ENCODE peak calls at places on chromosomes 16 and 17, in seven cellular contexts. E, D, G, T, Y, X and O are unnamed samples.
A peak's percentile ranks its signal among the peaks of the same experiment; 100 is the strongest.

GRCh38 chr17:40331743-40332641 is 23.0 kb downstream of the RARA start:
- DNase-seq in E (peak; percentile 88), D (peak; percentile 73), G (peak; percentile 95), T (peak; percentile 83), Y (no peak), X (peak; percentile 89), O (peak; percentile 93)

GRCh38 chr16:73020409-73020884 is 27.5 kb downstream of the ZFHX3 start:
- DNase-seq in E (peak; percentile 95), D (peak; percentile 54), G (peak; percentile 87), T (peak; percentile 77), Y (no peak), X (no peak), O (no peak)

GRCh38 chr16:21260870-21261791 is 17.0 kb downstream of the CRYM start:
- DNase-seq in E (peak; percentile 29), D (no peak), G (peak; percentile 73), T (no peak), Y (no peak), X (no peak), O (peak; percentile 46)

GRCh38 chr17:14926526-14927122 is 338.5 kb downstream of the PMP22 start:
- DNase-seq in E (peak; percentile 69), D (peak; percentile 6), G (no peak), T (no peak), Y (no peak), X (no peak), O (peak; percentile 20)

GRCh38 chr16:71807905-71808592 is 585 bp downstream of the AP1G1 start:
- DNase-seq in E (peak; percentile 35), D (peak; percentile 5), G (peak; percentile 31), T (no peak), Y (no peak), X (peak; percentile 35), O (no peak)

GRCh38 chr17:1147664-1148063 is 32.1 kb downstream of the ABR start:
- DNase-seq in E (peak; percentile 56), D (no peak), G (peak; percentile 67), T (no peak), Y (no peak), X (peak; percentile 36), O (no peak)

GRCh38 chr16:81053761-81054160 is 18.1 kb downstream of the ATMIN start:
- DNase-seq in E (no peak), D (no peak), G (no peak), T (no peak), Y (no peak), X (no peak), O (no peak)

GRCh38 chr17:13044713-13045112 is 26.9 kb upstream of the ELAC2 start:
- DNase-seq in E (no peak), D (no peak), G (no peak), T (no peak), Y (no peak), X (no peak), O (no peak)

GRCh38 chr16:11852092-11852809 is 909 bp upstream of the RSL1D1 start:
- DNase-seq in E (no peak), D (no peak), G (no peak), T (no peak), Y (no peak), X (no peak), O (no peak)

GRCh38 chr17:41547921-41548843 is 20.1 kb upstream of the KRT19 start:
- DNase-seq in E (peak; percentile 31), D (no peak), G (peak; percentile 64), T (no peak), Y (no peak), X (peak; percentile 96), O (peak; percentile 93)

GRCh38 chr16:3458278-3458851 is 14.9 kb downstream of the NAA60 start:
- DNase-seq in E (peak; percentile 48), D (no peak), G (no peak), T (no peak), Y (no peak), X (no peak), O (no peak)

GRCh38 chr17:67178555-67178954 is 66.4 kb downstream of the HELZ start:
- DNase-seq in E (no peak), D (no peak), G (no peak), T (no peak), Y (no peak), X (no peak), O (no peak)

GRCh38 chr17:44183024-44183423 is 3.7 kb upstream of the TMUB2 start:
- DNase-seq in E (no peak), D (no peak), G (peak; percentile 10), T (no peak), Y (no peak), X (no peak), O (no peak)

GRCh38 chr16:85902366-85903155 is 3.6 kb downstream of the IRF8 start:
- DNase-seq in E (no peak), D (no peak), G (no peak), T (no peak), Y (peak; percentile 92), X (no peak), O (no peak)

GRCh38 chr16:2985893-2986355 is 5.7 kb upstream of the PKMYT1 start:
- DNase-seq in E (peak; percentile 86), D (no peak), G (peak; percentile 77), T (no peak), Y (no peak), X (no peak), O (no peak)

GRCh38 chr17:1730345-1731193 is 6.1 kb downstream of the WDR81 start:
- DNase-seq in E (peak; percentile 49), D (peak; percentile 96), G (peak; percentile 89), T (peak; percentile 94), Y (no peak), X (peak; percentile 86), O (peak; percentile 95)

GRCh38 chr17:42275527-42276358 is 448 bp downstream of the STAT5B start:
- DNase-seq in E (no peak), D (no peak), G (no peak), T (no peak), Y (no peak), X (peak; percentile 19), O (peak; percentile 54)

GRCh38 chr16:76232704-76233103 is 44.5 kb upstream of the CNTNAP4 start:
- DNase-seq in E (no peak), D (no peak), G (no peak), T (no peak), Y (no peak), X (no peak), O (no peak)

GRCh38 chr17:67830440-67830839 is 5.1 kb downstream of the BPTF start:
- DNase-seq in E (no peak), D (no peak), G (no peak), T (no peak), Y (no peak), X (no peak), O (no peak)

GRCh38 chr16:27778171-27778925 is 228.4 kb downstream of the KATNIP start:
- DNase-seq in E (no peak), D (no peak), G (no peak), T (no peak), Y (no peak), X (no peak), O (no peak)

DNA sequence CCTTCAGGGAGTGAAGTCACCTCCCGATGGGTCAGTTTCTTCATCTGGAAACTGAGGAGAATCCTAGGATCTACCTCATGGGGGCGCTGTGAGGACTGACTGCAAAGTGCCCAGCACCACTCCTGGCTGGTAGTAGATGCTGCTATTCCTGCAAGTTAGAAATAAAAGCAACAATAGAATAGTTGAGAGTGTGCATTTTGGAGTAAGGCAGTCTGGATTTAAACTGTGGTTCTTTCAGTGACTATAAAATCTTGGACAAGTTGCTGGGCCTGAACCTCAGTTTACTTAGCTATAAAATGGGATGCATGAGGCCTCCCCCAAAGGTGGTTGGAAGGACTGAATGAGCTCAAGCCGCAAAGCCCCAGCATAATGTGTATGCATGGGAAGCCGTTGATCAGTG is 70.6 kb downstream of the CYB5B start:
- DNase-seq in E (peak; percentile 13), D (no peak), G (no peak), T (no peak), Y (no peak), X (no peak), O (no peak)
- TF ChIP-seq CTCF in E (no peak), D (no peak), G (no peak), T (no peak), Y (peak; percentile 27), X (no peak), O (no peak)

DNA sequence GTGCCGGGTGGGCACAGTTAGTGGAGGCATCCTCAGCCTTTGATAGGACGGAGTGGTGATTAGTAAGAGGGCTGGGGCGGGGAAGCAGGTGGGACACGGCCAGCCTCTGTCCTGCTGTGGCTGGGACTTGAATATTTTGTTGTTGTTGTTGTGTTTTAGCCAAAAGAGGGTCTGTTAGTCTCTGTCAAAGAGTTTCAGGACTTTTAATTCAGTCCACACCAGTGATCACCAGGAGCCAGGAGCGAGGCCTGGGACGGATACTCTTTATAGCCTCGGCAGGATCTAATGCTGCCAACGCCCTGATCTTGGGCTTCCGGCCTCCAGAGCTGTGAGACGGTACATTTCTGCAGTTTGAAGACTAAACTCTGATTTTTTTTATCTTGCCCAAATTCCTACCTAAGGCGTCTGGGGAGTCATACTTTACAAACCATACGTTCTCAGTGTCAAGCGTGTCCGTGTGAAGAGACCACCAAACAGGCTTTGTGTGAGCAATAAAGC is 2.9 kb upstream of the RNF213 start:
- DNase-seq in E (no peak), D (no peak), G (no peak), T (no peak), Y (no peak), X (no peak), O (no peak)
- TF ChIP-seq POLR2A in E (no peak), D (no peak), G (no peak), T (no peak), Y (no peak), X (no peak), O (no peak)

GRCh38 chr17:48393271-48393670 is 36.7 kb downstream of the SKAP1 start:
- DNase-seq in E (no peak), D (no peak), G (no peak), T (no peak), Y (no peak), X (no peak), O (no peak)

GRCh38 chr17:48388955-48389764 is 40.9 kb downstream of the SKAP1 start:
- DNase-seq in E (no peak), D (no peak), G (no peak), T (no peak), Y (no peak), X (no peak), O (no peak)

GRCh38 chr17:48389903-48390302 is 40.1 kb downstream of the SKAP1 start:
- DNase-seq in E (no peak), D (no peak), G (no peak), T (no peak), Y (no peak), X (no peak), O (no peak)

GRCh38 chr17:48391460-48391859 is 38.6 kb downstream of the SKAP1 start:
- DNase-seq in E (no peak), D (no peak), G (no peak), T (no peak), Y (no peak), X (no peak), O (no peak)

DNA sequence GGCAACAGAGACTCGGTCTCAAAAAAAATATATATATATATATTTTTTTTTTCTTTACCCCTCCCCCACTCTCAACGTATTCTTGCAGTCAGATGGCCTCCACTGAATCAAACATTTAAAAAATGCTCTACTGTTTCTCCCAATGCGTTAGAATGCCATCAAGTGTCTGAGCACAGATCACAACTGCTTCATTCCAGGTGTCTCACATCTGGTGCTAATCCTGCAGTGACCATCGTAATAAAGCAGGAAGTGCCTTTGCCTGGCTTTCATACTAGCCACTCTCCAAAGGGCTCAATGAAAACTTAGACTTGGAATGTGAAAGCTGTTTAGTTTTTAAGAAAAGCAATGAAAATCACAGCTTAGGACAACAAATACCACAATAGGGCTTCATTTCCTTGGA is 37.2 kb downstream of the SKAP1 start:
- DNase-seq in E (no peak), D (no peak), G (no peak), T (no peak), Y (no peak), X (no peak), O (no peak)
- H3K27me3 ChIP-seq in E (no peaks in the 10 kb centered on the region), D (peaks cover 6% of the 10 kb centered on the region), G (peaks cover 34% of the 10 kb centered on the region), T (no peaks in the 10 kb centered on the region), Y (no peaks in the 10 kb centered on the region), X (no peaks in the 10 kb centered on the region), O (peaks cover 3% of the 10 kb centered on the region)

GRCh38 chr16:87936375-87937230 is at the start of gene CA5A:
- DNase-seq in E (no peak), D (no peak), G (no peak), T (no peak), Y (no peak), X (no peak), O (no peak)
- TF ChIP-seq CTCF in E (no peak), D (no peak), G (no peak), T (no peak), Y (no peak), X (no peak), O (no peak)